ENCODE peak calls at places on chromosomes 2 and 18, in ten cellular contexts. One of them, this sample, is unnamed.

GRCh38 chr2:160920791-160921303 is 239.4 kb upstream of the TANK start:
- DNase-seq in CD8-positive, alpha-beta T cell: no peak
- DNase-seq in BE2C: peak
- DNase-seq in GM13976: no peak
- DNase-seq in AG09309: peak
- DNase-seq in DND-41: no peak
- DNase-seq in prostate gland: no peak
- DNase-seq in fibroblast of pulmonary artery: peak
- DNase-seq in tibial nerve: peak
- DNase-seq in kidney: no peak
- DNase-seq in this sample: no peak

GRCh38 chr2:64645014-64645418 is 8.7 kb downstream of the SERTAD2 start:
- DNase-seq in prostate gland: peak
- DNase-seq in kidney: no peak
- DNase-seq in CD8-positive, alpha-beta T cell: peak
- DNase-seq in tibial nerve: peak
- DNase-seq in BE2C: peak
- DNase-seq in AG09309: peak
- DNase-seq in GM13976: no peak
- DNase-seq in fibroblast of pulmonary artery: peak
- DNase-seq in DND-41: peak
- DNase-seq in this sample: no peak

GRCh38 chr2:52135235-52135634 is 1103.3 kb upstream of the NRXN1 start:
- DNase-seq in DND-41: no peak
- DNase-seq in fibroblast of pulmonary artery: peak
- DNase-seq in BE2C: no peak
- DNase-seq in CD8-positive, alpha-beta T cell: no peak
- DNase-seq in tibial nerve: no peak
- DNase-seq in prostate gland: no peak
- DNase-seq in kidney: no peak
- DNase-seq in GM13976: no peak
- DNase-seq in AG09309: no peak
- DNase-seq in this sample: no peak

GRCh38 chr2:21972580-21972979 is 848.8 kb downstream of the TDRD15 start:
- DNase-seq in BE2C: peak
- DNase-seq in prostate gland: no peak
- DNase-seq in GM13976: no peak
- DNase-seq in AG09309: no peak
- DNase-seq in tibial nerve: no peak
- DNase-seq in CD8-positive, alpha-beta T cell: no peak
- DNase-seq in kidney: no peak
- DNase-seq in DND-41: no peak
- DNase-seq in fibroblast of pulmonary artery: no peak
- DNase-seq in this sample: no peak

GRCh38 chr2:159797468-159798375 is at the start of gene CD302:
- DNase-seq in AG09309: no peak
- DNase-seq in fibroblast of pulmonary artery: peak
- DNase-seq in kidney: peak
- DNase-seq in tibial nerve: peak
- DNase-seq in DND-41: no peak
- DNase-seq in CD8-positive, alpha-beta T cell: peak
- DNase-seq in prostate gland: peak
- DNase-seq in BE2C: peak
- DNase-seq in GM13976: peak
- DNase-seq in this sample: peak

GRCh38 chr18:23539298-23539697 is 36.0 kb downstream of the RMC1 start:
- DNase-seq in AG09309: no peak
- DNase-seq in prostate gland: no peak
- DNase-seq in tibial nerve: no peak
- DNase-seq in CD8-positive, alpha-beta T cell: no peak
- DNase-seq in GM13976: no peak
- DNase-seq in fibroblast of pulmonary artery: no peak
- DNase-seq in kidney: no peak
- DNase-seq in DND-41: no peak
- DNase-seq in BE2C: no peak
- DNase-seq in this sample: no peak

GRCh38 chr2:32452338-32453064 is 95.7 kb downstream of the BIRC6 start:
- DNase-seq in GM13976: no peak
- DNase-seq in prostate gland: no peak
- DNase-seq in tibial nerve: no peak
- DNase-seq in DND-41: no peak
- DNase-seq in AG09309: no peak
- DNase-seq in BE2C: no peak
- DNase-seq in fibroblast of pulmonary artery: no peak
- DNase-seq in CD8-positive, alpha-beta T cell: no peak
- DNase-seq in kidney: no peak
- DNase-seq in this sample: no peak

GRCh38 chr18:49399003-49399402 is 61.4 kb downstream of the DYM start:
- DNase-seq in AG09309: no peak
- DNase-seq in prostate gland: no peak
- DNase-seq in tibial nerve: no peak
- DNase-seq in GM13976: peak
- DNase-seq in kidney: no peak
- DNase-seq in fibroblast of pulmonary artery: peak
- DNase-seq in DND-41: no peak
- DNase-seq in BE2C: no peak
- DNase-seq in CD8-positive, alpha-beta T cell: no peak
- DNase-seq in this sample: no peak

GRCh38 chr18:77160515-77160914 is 27.9 kb upstream of the MBP start:
- DNase-seq in AG09309: no peak
- DNase-seq in BE2C: no peak
- DNase-seq in CD8-positive, alpha-beta T cell: no peak
- DNase-seq in kidney: no peak
- DNase-seq in fibroblast of pulmonary artery: no peak
- DNase-seq in tibial nerve: no peak
- DNase-seq in prostate gland: no peak
- DNase-seq in GM13976: no peak
- DNase-seq in DND-41: no peak
- DNase-seq in this sample: no peak

GRCh38 chr2:66110646-66111045 is 324.3 kb upstream of the MEIS1 start:
- DNase-seq in fibroblast of pulmonary artery: no peak
- DNase-seq in prostate gland: no peak
- DNase-seq in GM13976: no peak
- DNase-seq in kidney: no peak
- DNase-seq in BE2C: no peak
- DNase-seq in tibial nerve: no peak
- DNase-seq in DND-41: no peak
- DNase-seq in AG09309: no peak
- DNase-seq in CD8-positive, alpha-beta T cell: no peak
- DNase-seq in this sample: no peak

GRCh38 chr2:88810488-88810887 is 119.0 kb downstream of the RPIA start:
- DNase-seq in CD8-positive, alpha-beta T cell: no peak
- DNase-seq in AG09309: no peak
- DNase-seq in prostate gland: no peak
- DNase-seq in kidney: no peak
- DNase-seq in fibroblast of pulmonary artery: no peak
- DNase-seq in tibial nerve: no peak
- DNase-seq in DND-41: no peak
- DNase-seq in GM13976: no peak
- DNase-seq in BE2C: no peak
- DNase-seq in this sample: no peak

GRCh38 chr2:88811681-88812080 is 120.2 kb downstream of the RPIA start:
- DNase-seq in CD8-positive, alpha-beta T cell: no peak
- DNase-seq in BE2C: no peak
- DNase-seq in DND-41: no peak
- DNase-seq in AG09309: no peak
- DNase-seq in fibroblast of pulmonary artery: no peak
- DNase-seq in prostate gland: no peak
- DNase-seq in GM13976: no peak
- DNase-seq in kidney: peak
- DNase-seq in tibial nerve: no peak
- DNase-seq in this sample: no peak

GRCh38 chr2:88815243-88816096 is 124.0 kb downstream of the RPIA start:
- DNase-seq in AG09309: no peak
- DNase-seq in prostate gland: no peak
- DNase-seq in fibroblast of pulmonary artery: no peak
- DNase-seq in DND-41: no peak
- DNase-seq in CD8-positive, alpha-beta T cell: no peak
- DNase-seq in tibial nerve: no peak
- DNase-seq in GM13976: no peak
- DNase-seq in BE2C: no peak
- DNase-seq in kidney: no peak
- DNase-seq in this sample: no peak

GRCh38 chr2:88811238-88811637 is 119.8 kb downstream of the RPIA start:
- DNase-seq in prostate gland: no peak
- DNase-seq in DND-41: no peak
- DNase-seq in AG09309: no peak
- DNase-seq in CD8-positive, alpha-beta T cell: no peak
- DNase-seq in fibroblast of pulmonary artery: no peak
- DNase-seq in BE2C: no peak
- DNase-seq in GM13976: no peak
- DNase-seq in kidney: no peak
- DNase-seq in tibial nerve: no peak
- DNase-seq in this sample: no peak

DNA sequence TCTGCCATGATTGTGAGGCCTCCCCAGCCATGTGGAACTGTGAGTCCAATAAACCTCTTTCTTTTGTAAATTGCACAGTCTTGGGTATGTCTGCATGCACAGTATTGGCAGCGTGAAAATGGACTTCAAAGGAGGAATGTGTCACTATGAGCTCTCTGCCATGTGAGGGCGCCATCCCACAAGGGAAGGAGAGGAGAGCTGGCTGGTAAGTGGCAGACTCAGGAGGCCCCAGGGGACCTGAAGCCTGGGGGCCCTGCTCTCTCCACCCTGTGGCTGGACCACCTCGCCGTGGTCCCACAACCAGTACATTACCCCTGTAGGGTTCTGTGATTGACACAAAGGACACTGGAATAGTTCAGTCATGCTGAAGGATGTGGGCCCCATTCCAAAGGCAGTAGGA is 122.1 kb downstream of the RPIA start:
- DNase-seq in kidney: no peak
- DNase-seq in fibroblast of pulmonary artery: peak
- DNase-seq in AG09309: no peak
- DNase-seq in prostate gland: no peak
- DNase-seq in CD8-positive, alpha-beta T cell: no peak
- DNase-seq in BE2C: no peak
- DNase-seq in tibial nerve: no peak
- DNase-seq in GM13976: no peak
- DNase-seq in DND-41: no peak
- DNase-seq in this sample: no peak
- TF ChIP-seq CTCF in kidney: no peak
- TF ChIP-seq CTCF in fibroblast of pulmonary artery: peak
- TF ChIP-seq CTCF in AG09309: no peak
- TF ChIP-seq CTCF in prostate gland: no peak
- TF ChIP-seq CTCF in CD8-positive, alpha-beta T cell: no peak
- TF ChIP-seq CTCF in BE2C: no peak
- TF ChIP-seq CTCF in tibial nerve: no peak
- TF ChIP-seq CTCF in GM13976: no peak
- TF ChIP-seq CTCF in DND-41: peak
- TF ChIP-seq CTCF in this sample: no peak

DNA sequence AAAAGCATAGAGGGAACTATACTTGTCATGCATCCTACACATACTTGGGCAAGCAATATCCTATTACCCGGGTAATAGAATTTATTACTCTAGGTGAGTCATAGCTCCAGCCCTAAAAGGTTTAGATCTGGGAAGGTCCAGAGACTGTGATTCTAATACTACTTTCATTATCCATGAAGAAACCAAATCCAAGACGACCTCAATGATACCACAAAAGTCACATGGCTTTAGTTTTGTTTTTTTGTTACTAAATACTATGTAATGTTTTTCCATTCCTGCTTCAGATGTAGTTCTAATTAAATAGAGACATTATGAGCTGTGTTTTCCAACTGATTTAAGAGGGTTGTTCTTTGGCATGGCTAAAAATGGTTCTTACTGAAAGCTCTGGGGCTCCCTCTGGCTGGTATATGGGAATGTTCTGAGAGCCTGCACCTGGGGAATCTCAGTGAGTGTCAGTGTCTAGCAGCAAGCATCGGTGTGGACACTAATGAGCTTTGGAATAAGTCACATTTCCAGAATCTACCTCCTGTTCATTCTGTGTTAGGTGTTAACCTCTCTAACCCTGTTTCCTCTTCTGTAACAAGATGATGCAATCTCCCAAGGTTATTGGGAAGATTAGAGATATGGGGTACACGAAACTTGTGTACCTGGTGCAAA is 20.5 kb upstream of the IL1RL2 start:
- DNase-seq in kidney: no peak
- DNase-seq in prostate gland: peak
- DNase-seq in tibial nerve: peak
- DNase-seq in fibroblast of pulmonary artery: no peak
- DNase-seq in DND-41: no peak
- DNase-seq in AG09309: peak
- DNase-seq in GM13976: no peak
- DNase-seq in BE2C: no peak
- DNase-seq in CD8-positive, alpha-beta T cell: no peak
- DNase-seq in this sample: no peak
- TF ChIP-seq CTCF in kidney: peak
- TF ChIP-seq CTCF in prostate gland: peak
- TF ChIP-seq CTCF in tibial nerve: no peak
- TF ChIP-seq CTCF in fibroblast of pulmonary artery: peak
- TF ChIP-seq CTCF in DND-41: peak
- TF ChIP-seq CTCF in AG09309: peak
- TF ChIP-seq CTCF in GM13976: peak
- TF ChIP-seq CTCF in BE2C: peak
- TF ChIP-seq CTCF in CD8-positive, alpha-beta T cell: no peak
- TF ChIP-seq CTCF in this sample: no peak

DNA sequence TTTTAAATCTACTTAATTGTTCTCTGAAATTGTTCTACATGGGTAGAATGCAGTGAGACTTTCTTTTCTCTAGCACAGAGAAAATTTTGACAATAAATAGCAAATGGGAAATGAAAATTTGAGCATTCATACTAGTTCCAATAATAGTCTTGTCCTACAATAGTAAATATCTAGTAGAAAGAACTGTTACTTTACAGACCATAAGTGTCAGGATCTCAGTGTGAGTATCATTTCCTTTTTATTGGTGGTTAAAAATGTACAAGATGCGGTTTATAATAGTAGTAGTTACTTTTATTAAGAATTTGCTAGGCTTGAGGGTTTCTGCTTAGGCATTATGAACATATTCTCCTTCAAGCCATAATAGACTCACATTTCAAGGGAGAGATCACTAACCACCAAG is 43.2 kb downstream of the KCNE4 start:
- DNase-seq in CD8-positive, alpha-beta T cell: no peak
- DNase-seq in fibroblast of pulmonary artery: no peak
- DNase-seq in DND-41: no peak
- DNase-seq in prostate gland: no peak
- DNase-seq in kidney: no peak
- DNase-seq in GM13976: no peak
- DNase-seq in tibial nerve: no peak
- DNase-seq in BE2C: no peak
- DNase-seq in AG09309: no peak
- DNase-seq in this sample: no peak
- TF ChIP-seq CTCF in CD8-positive, alpha-beta T cell: no peak
- TF ChIP-seq CTCF in fibroblast of pulmonary artery: no peak
- TF ChIP-seq CTCF in DND-41: no peak
- TF ChIP-seq CTCF in prostate gland: no peak
- TF ChIP-seq CTCF in kidney: no peak
- TF ChIP-seq CTCF in GM13976: no peak
- TF ChIP-seq CTCF in tibial nerve: no peak
- TF ChIP-seq CTCF in BE2C: no peak
- TF ChIP-seq CTCF in AG09309: no peak
- TF ChIP-seq CTCF in this sample: no peak

DNA sequence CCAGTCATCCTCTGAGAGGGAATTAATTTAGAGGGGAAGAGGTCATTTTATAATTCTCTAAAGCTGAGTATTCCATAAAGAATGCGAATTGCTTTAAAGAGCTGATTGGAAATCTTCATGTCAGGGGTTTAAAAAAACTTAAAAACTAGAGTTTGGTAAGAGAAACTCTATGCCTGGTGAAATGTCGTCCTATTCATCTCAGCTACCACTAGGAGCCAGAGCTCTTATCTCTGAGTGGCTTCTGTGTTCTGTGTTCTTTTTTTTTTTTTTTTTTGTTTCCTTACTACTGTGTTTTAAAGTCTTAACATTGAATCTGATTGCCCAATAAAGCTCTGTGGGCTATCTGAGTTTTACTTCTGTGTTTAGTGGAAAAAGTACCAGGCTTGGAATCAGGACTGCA is 494.9 kb downstream of the RIT2 start:
- DNase-seq in DND-41: no peak
- DNase-seq in GM13976: no peak
- DNase-seq in tibial nerve: no peak
- DNase-seq in fibroblast of pulmonary artery: peak
- DNase-seq in kidney: no peak
- DNase-seq in prostate gland: no peak
- DNase-seq in BE2C: no peak
- DNase-seq in CD8-positive, alpha-beta T cell: no peak
- DNase-seq in AG09309: no peak
- DNase-seq in this sample: no peak
- TF ChIP-seq CTCF in DND-41: no peak
- TF ChIP-seq CTCF in GM13976: no peak
- TF ChIP-seq CTCF in tibial nerve: no peak
- TF ChIP-seq CTCF in fibroblast of pulmonary artery: peak
- TF ChIP-seq CTCF in kidney: no peak
- TF ChIP-seq CTCF in prostate gland: no peak
- TF ChIP-seq CTCF in BE2C: peak
- TF ChIP-seq CTCF in CD8-positive, alpha-beta T cell: no peak
- TF ChIP-seq CTCF in AG09309: no peak
- TF ChIP-seq CTCF in this sample: no peak

This sample was measured in activated B cell treated with CpG ODN at 0.5 μM for 24 hours.